ENCODE peak calls at places on chromosomes 13 and 19, in nine cellular contexts. M, C, T, Y, A, E, G, W and L are unnamed samples.

GRCh38 chr13:48404952-48405351 is 8.0 kb downstream of the LPAR6 start:
- DNase-seq in M (no peak), A (no peak), W (no peak), T (no peak), G (no peak), E (no peak), C (no peak), Y (no peak), L (no peak)

GRCh38 chr19:40588110-40588854 is 11.6 kb downstream of the SHKBP1 start:
- DNase-seq in G (no peak), M (no peak), C (peak), E (no peak), T (no peak), W (no peak), Y (no peak), A (peak), L (no peak)

GRCh38 chr13:75186384-75186783 is 295.6 kb downstream of the TBC1D4 start:
- DNase-seq in Y (no peak), A (no peak), C (no peak), T (no peak), G (no peak), W (no peak), E (no peak), M (no peak), L (no peak)

GRCh38 chr13:38687246-38688229 is 661 bp downstream of the FREM2 start:
- DNase-seq in M (no peak), C (peak), T (peak), Y (no peak), W (no peak), E (no peak), G (peak), A (peak), L (peak)

GRCh38 chr19:34345934-34346333 is 19.1 kb upstream of the GPI start:
- DNase-seq in T (peak), A (peak), M (peak), W (no peak), E (peak), Y (peak), C (peak), G (peak), L (peak)

GRCh38 chr19:31725051-31725450 is 375.8 kb upstream of the TSHZ3 start:
- DNase-seq in Y (no peak), M (no peak), A (no peak), G (no peak), E (no peak), T (no peak), C (no peak), W (no peak), L (no peak)

GRCh38 chr13:112588490-112589297 is 741 bp upstream of the TUBGCP3 start:
- DNase-seq in G (peak), A (no peak), E (no peak), W (no peak), Y (no peak), M (no peak), C (no peak), T (no peak), L (no peak)

GRCh38 chr13:84130739-84131138 is 248.5 kb upstream of the SLITRK1 start:
- DNase-seq in E (no peak), G (no peak), W (no peak), M (no peak), A (peak), Y (no peak), C (no peak), T (no peak), L (no peak)

GRCh38 chr19:37930416-37930815 is 23.4 kb downstream of the SIPA1L3 start:
- DNase-seq in C (no peak), A (no peak), W (no peak), G (no peak), T (no peak), M (no peak), E (no peak), Y (no peak), L (no peak)

GRCh38 chr19:47824396-47824795 is 2.7 kb downstream of the CRX start:
- DNase-seq in G (no peak), C (no peak), Y (no peak), M (no peak), T (no peak), W (no peak), A (no peak), E (no peak), L (no peak)

GRCh38 chr13:27188239-27188638 is 16.6 kb upstream of the USP12 start:
- DNase-seq in W (no peak), E (no peak), C (no peak), Y (no peak), T (no peak), G (no peak), M (no peak), A (no peak), L (no peak)

GRCh38 chr13:62706035-62706434 is 1290.4 kb upstream of the PCDH20 start:
- DNase-seq in C (no peak), G (no peak), E (no peak), T (no peak), W (no peak), Y (no peak), M (no peak), A (no peak), L (no peak)

GRCh38 chr19:10510301-10510802 is 6.9 kb downstream of the S1PR5 start:
- DNase-seq in Y (peak), T (peak), C (peak), M (no peak), E (peak), A (no peak), G (no peak), W (no peak), L (peak)

GRCh38 chr19:39637891-39638290 is 17.8 kb upstream of the LGALS16 start:
- DNase-seq in E (no peak), Y (no peak), M (no peak), A (no peak), T (no peak), G (no peak), W (no peak), C (no peak), L (no peak)

GRCh38 chr19:37931941-37932655 is 25.1 kb downstream of the SIPA1L3 start:
- DNase-seq in A (peak), T (peak), W (peak), C (peak), Y (no peak), E (peak), G (peak), M (peak), L (peak)

GRCh38 chr19:41013359-41013758 is 22.3 kb downstream of the CYP2B6 start:
- DNase-seq in E (no peak), A (no peak), Y (no peak), G (no peak), C (no peak), M (no peak), T (no peak), W (no peak), L (no peak)

GRCh38 chr19:4911786-4912672 is 2.7 kb downstream of the UHRF1 start:
- DNase-seq in W (no peak), T (peak), Y (peak), A (peak), G (peak), M (peak), E (peak), C (peak), L (peak)

GRCh38 chr19:31892060-31892459 is 453.4 kb upstream of the ZNF507 start:
- DNase-seq in T (no peak), W (no peak), E (no peak), M (no peak), Y (no peak), C (no peak), G (no peak), A (no peak), L (no peak)

GRCh38 chr19:4367781-4368127 is 24.4 kb downstream of the MPND start:
- DNase-seq in Y (no peak), C (no peak), M (no peak), T (no peak), G (no peak), A (no peak), E (no peak), W (no peak), L (no peak)

GRCh38 chr19:35249848-35250711 is 1.3 kb downstream of the LSR start:
- DNase-seq in T (no peak), E (peak), G (no peak), A (no peak), Y (no peak), M (no peak), W (no peak), C (no peak), L (peak)

GRCh38 chr13:19606737-19607136 is 26.7 kb upstream of the MPHOSPH8 start:
- DNase-seq in E (no peak), G (no peak), Y (no peak), T (no peak), M (no peak), A (no peak), W (no peak), C (no peak), L (no peak)

GRCh38 chr13:21668665-21669599 is 1.9 kb upstream of the FGF9 start:
- DNase-seq in E (peak), C (no peak), G (peak), A (no peak), T (peak), M (no peak), Y (no peak), W (no peak), L (peak)

GRCh38 chr19:5054551-5055456 is 85.9 kb downstream of the KDM4B start:
- DNase-seq in T (no peak), G (peak), W (no peak), Y (no peak), M (peak), E (no peak), C (no peak), A (no peak), L (no peak)

GRCh38 chr13:35630551-35631275 is 154.2 kb upstream of the MAB21L1 start:
- DNase-seq in G (no peak), A (peak), E (peak), C (no peak), W (no peak), Y (no peak), M (no peak), T (peak), L (peak)

GRCh38 chr19:42199440-42200115 is 17.9 kb downstream of the DEDD2 start:
- DNase-seq in M (peak), T (no peak), C (no peak), Y (no peak), G (peak), A (no peak), W (no peak), E (peak), L (peak)

GRCh38 chr13:40315416-40316064 is 350.9 kb downstream of the FOXO1 start:
- DNase-seq in C (no peak), W (no peak), E (no peak), G (no peak), T (no peak), A (no peak), M (no peak), Y (peak), L (no peak)

GRCh38 chr13:112034846-112035245 is 32.1 kb upstream of the SOX1 start:
- DNase-seq in C (no peak), W (no peak), G (no peak), M (no peak), A (no peak), Y (no peak), E (no peak), T (no peak), L (no peak)

GRCh38 chr19:38658462-38659306 is 11.2 kb downstream of the ACTN4 start:
- DNase-seq in M (no peak), G (no peak), W (no peak), E (no peak), C (peak), A (peak), Y (no peak), T (no peak), L (no peak)

GRCh38 chr19:51799998-51800848 is 5.3 kb downstream of the FPR3 start:
- DNase-seq in G (no peak), E (no peak), A (no peak), T (no peak), C (no peak), Y (no peak), W (no peak), M (peak), L (no peak)

GRCh38 chr19:6773323-6773931 is 919 bp downstream of the VAV1 start:
- DNase-seq in W (no peak), C (no peak), G (peak), M (peak), A (no peak), T (no peak), E (peak), Y (peak), L (peak)

GRCh38 chr13:45518525-45519235 is 53.9 kb downstream of the COG3 start:
- DNase-seq in C (no peak), E (no peak), A (no peak), W (no peak), Y (no peak), T (no peak), M (no peak), G (no peak), L (no peak)

GRCh38 chr13:67146523-67147130 is 83.5 kb downstream of the PCDH9 start:
- DNase-seq in E (no peak), Y (no peak), A (no peak), T (no peak), W (no peak), C (no peak), M (no peak), G (no peak), L (no peak)

GRCh38 chr13:109941951-109942350 is 155.6 kb upstream of the IRS2 start:
- DNase-seq in T (no peak), M (no peak), Y (no peak), W (no peak), A (no peak), E (no peak), C (no peak), G (no peak), L (no peak)

GRCh38 chr19:51531349-51532315 is at the start of gene SIGLEC6:
- DNase-seq in E (peak), A (no peak), M (peak), Y (no peak), C (no peak), W (no peak), T (no peak), G (peak), L (peak)

GRCh38 chr13:101514695-101515275 is 62.3 kb downstream of the ITGBL1 start:
- DNase-seq in A (peak), W (no peak), G (no peak), M (no peak), Y (no peak), T (peak), C (peak), E (peak), L (peak)

GRCh38 chr13:92074658-92075057 is 676.2 kb downstream of the GPC5 start:
- DNase-seq in E (no peak), W (no peak), Y (no peak), T (peak), A (peak), M (no peak), C (no peak), G (no peak), L (peak)

GRCh38 chr19:43589680-43590079 is 6.3 kb downstream of the IRGQ start:
- DNase-seq in Y (no peak), A (no peak), M (no peak), G (no peak), W (no peak), C (no peak), T (no peak), E (no peak), L (no peak)

DNA sequence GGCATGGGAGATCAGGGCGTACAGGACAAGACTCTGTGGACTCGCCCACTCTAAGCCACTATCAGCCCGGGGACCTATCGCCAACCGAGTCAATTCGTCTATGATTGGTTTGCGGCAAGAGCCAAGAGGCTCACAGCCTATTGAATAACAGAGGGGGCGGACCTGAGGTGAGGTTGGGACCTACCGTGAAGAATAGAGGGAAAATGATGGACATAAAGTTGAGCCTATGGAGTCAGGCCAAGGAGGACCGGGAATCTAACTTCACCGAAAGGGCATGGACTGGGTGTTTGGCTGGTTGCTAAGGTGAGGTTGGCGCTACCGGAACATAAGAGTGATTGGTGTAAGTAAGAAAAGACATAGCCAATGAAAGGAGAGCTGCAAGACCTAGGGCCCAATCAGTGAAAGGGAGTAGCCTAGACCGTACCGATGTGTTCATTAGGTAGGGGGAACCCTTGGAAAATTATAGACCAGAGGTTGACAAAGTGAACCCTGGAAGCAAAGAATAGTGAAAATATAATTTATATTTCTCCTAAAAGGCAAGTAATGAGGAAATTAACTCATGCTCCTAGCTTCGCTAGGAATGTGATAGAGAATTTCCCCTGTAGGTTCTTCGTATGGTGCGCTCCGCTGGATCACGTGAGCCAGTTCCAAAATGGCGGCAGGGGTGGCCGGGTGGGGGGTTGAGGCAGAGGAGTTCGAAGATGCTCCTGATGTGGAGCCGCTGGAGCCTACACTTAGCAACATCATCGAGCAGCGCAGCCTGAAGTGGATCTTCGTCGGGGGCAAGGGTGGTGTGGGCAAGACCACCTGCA is at the start of gene GET3:
- DNase-seq in M (peak), G (peak), T (peak), W (peak), Y (peak), A (peak), E (peak), C (peak), L (peak)
- TF ChIP-seq CTCF in M (no peak), G (no peak), T (no peak), W (peak), Y (no peak), A (no peak), E (no peak), C (no peak), L (no peak)

DNA sequence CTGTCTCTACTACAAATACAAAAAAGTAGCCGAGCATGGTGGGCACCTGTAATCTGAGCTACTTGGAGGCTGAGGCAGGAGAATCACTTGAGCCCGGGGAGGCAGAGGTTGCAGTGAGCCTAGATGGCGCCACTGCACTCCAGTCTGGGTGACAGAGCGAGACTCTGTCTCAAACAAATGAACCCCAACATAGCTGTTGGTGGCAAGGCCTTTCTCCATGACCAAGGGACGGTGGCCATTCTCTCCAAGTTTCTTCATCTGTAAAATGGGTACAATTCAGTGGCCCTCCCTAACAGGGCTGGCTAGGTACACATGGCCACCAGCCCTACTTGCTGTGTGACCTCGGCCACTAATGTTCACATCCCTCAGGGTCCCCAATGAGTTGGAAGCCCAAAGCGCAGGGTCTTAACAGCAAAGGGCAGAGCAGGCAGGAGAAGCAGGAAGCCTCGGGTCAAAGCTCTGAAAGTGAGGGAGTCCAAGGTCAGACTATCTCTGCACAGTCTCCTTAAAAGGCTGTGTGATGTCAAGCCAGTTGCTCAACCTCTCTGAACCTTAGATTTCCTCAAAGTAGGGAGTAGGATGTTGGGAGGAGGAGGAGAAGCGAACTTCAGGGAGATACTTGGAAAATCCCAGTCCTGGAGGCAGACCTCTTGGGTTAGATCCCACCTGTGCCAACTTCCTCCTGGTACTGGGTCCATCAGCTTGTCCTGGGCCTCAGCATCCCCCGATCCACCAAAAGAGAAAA is 2.7 kb downstream of the JUND start:
- DNase-seq in Y (peak), A (peak), T (no peak), G (no peak), E (no peak), W (no peak), C (no peak), M (no peak), L (no peak)
- TF ChIP-seq CTCF in Y (peak), A (peak), T (no peak), G (no peak), E (peak), W (no peak), C (no peak), M (no peak), L (peak)

DNA sequence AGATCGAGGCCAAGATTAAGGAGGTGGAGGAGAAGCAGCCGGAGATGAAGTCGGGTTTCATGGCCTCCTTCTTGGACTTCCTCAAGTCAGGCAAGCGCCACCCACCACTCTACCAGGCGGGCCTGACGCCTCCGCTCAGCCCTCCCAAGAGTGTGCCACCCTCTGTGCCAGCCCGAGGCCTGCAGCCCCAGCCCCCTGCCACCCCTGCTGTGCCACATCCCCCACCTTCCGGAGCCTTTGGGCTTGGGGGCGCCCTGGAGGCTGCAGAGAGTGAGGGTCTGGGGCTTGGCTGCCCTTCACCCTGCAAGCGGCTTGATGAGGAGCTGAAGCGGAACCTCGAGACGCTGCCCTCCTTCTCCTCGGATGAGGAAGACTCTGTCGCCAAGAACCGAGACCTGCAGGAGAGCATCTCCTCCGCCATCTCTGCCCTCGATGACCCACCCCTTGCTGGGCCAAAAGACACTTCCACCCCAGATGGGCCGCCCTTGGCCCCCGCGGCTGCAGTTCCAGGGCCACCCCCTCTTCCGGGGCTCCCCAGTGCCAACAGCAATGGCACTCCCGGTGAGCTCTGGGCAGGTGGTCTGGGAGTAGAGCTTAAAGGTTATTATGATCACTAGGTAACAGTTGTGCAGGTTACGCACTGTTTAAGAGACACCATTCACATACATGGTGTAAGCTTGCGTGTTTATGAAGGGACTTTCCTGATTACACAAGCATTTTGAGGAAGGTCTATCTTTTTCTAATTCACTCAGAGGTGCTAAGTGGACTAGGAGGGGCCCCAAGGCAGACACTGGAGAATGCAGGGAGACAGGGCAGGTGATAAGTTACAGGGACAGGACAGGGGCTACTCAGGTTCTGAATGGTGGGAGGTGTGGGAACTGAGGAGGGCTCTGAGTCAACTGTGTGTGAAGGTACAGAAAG is 8.7 kb downstream of the PRR12 start:
- DNase-seq in W (no peak), M (no peak), Y (no peak), A (no peak), T (no peak), E (no peak), G (no peak), C (no peak), L (peak)
- TF ChIP-seq CTCF in W (no peak), M (no peak), Y (no peak), A (no peak), T (no peak), E (no peak), G (no peak), C (no peak), L (no peak)

DNA sequence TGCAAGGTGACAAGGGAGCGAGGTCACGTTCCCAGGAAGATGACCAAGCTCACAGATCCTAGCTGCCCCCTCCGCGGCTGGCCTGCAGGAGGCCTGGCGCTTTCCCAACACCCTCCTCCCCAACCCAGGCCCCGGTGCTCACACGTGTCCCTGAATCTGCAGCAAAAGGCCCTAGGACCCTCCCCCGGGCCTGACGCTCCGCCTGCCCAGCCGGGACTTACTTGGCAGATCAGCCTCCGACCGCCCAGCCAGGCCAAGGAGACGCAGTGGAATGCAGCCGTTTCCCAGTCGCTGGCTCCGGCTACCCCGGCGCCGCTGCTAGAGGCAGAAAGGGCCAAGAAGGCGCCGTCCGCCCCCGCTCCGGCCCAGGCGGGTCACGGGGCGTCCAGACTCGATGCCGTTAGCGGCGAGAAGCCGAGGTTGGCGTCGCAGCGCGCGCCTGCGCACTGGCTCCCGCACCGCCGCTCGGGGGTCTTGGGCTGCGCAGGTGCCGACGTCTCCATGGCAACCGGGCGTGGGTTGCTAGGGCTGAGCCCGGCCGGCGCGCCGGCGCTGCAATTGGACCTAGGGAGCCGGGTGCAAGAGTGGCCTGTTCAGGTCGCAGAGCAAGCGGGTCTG is at the start of gene PNMA8A:
- DNase-seq in W (no peak), C (no peak), A (peak), G (peak), Y (no peak), M (peak), E (no peak), T (peak), L (peak)
- TF ChIP-seq CTCF in W (no peak), C (no peak), A (no peak), G (no peak), Y (no peak), M (no peak), E (no peak), T (no peak), L (no peak)